ENCODE peak calls at places on chromosome X, in five cellular contexts. K is IMR-90; J is fibroblast of the aortic adventitia; H is lower lobe of right lung; M is CD8-positive, alpha-beta memory T cell. F is an unnamed sample.
A peak's percentile ranks its signal among the peaks of the same experiment; 100 is the strongest.

GRCh38 chrX:68894513-68895338 is 65.9 kb downstream of the EFNB1 start:
- DNase-seq in K (peak; percentile 18), J (peak; percentile 48), H (peak; percentile 67), M (no peak), F (no peak)

GRCh38 chrX:39731390-39731680 is 366.4 kb downstream of the BCOR start:
- DNase-seq in K (no peak), J (no peak), H (no peak), M (no peak), F (no peak)

GRCh38 chrX:11968991-11969390 is 169.3 kb upstream of the FRMPD4 start:
- DNase-seq in K (peak; percentile 30), J (peak; percentile 69), H (no peak), M (no peak), F (no peak)

GRCh38 chrX:136227948-136228584 is 23.1 kb downstream of the MAP7D3 start:
- DNase-seq in K (peak; percentile 48), J (no peak), H (no peak), M (no peak), F (no peak)

GRCh38 chrX:153941331-153942252 is 2.9 kb downstream of the RENBP start:
- DNase-seq in K (no peak), J (no peak), H (no peak), M (no peak), F (no peak)

GRCh38 chrX:39592776-39593175 is 505.0 kb downstream of the BCOR start:
- DNase-seq in K (no peak), J (peak; percentile 22), H (no peak), M (no peak), F (no peak)

GRCh38 chrX:105618393-105619101 is 203.8 kb upstream of the NRK start:
- DNase-seq in K (no peak), J (no peak), H (no peak), M (no peak), F (no peak)

GRCh38 chrX:110143454-110144210 is 140.7 kb downstream of the TMEM164 start:
- DNase-seq in K (no peak), J (peak; percentile 36), H (no peak), M (no peak), F (no peak)

GRCh38 chrX:155768036-155768769 is 112.9 kb upstream of the VAMP7 start:
- DNase-seq in K (peak; percentile 35), J (peak; percentile 20), H (peak; percentile 27), M (no peak), F (no peak)

GRCh38 chrX:119503484-119503861 is 35.2 kb downstream of the SLC25A5 start:
- DNase-seq in K (peak; percentile 81), J (peak; percentile 90), H (peak; percentile 65), M (no peak), F (no peak)

GRCh38 chrX:73448379-73448778 is 1.5 kb downstream of the CDX4 start:
- DNase-seq in K (no peak), J (no peak), H (no peak), M (no peak), F (no peak)

GRCh38 chrX:155434906-155435743 is 23.3 kb downstream of the F8A3 start:
- DNase-seq in K (no peak), J (peak; percentile 10), H (no peak), M (no peak), F (no peak)

GRCh38 chrX:106404512-106404911 is 207.3 kb upstream of the RADX start:
- DNase-seq in K (no peak), J (no peak), H (no peak), M (no peak), F (no peak)

GRCh38 chrX:15617111-15617510 is 16.4 kb upstream of the ACE2 start:
- DNase-seq in K (no peak), J (no peak), H (no peak), M (no peak), F (no peak)

GRCh38 chrX:84876876-84877275 is 126.8 kb upstream of the APOOL start:
- DNase-seq in K (no peak), J (no peak), H (no peak), M (no peak), F (no peak)

GRCh38 chrX:22203186-22203585 is 69.5 kb upstream of the CBLL2 start:
- DNase-seq in K (no peak), J (no peak), H (no peak), M (no peak), F (no peak)

GRCh38 chrX:13646154-13646549 is 6.8 kb upstream of the TCEANC start:
- DNase-seq in K (peak; percentile 65), J (peak; percentile 81), H (peak; percentile 50), M (no peak), F (no peak)

GRCh38 chrX:20066968-20067708 is 49.6 kb downstream of the MAP7D2 start:
- DNase-seq in K (peak; percentile 70), J (peak; percentile 67), H (no peak), M (no peak), F (no peak)

GRCh38 chrX:13851996-13852695 is 35.3 kb upstream of the GPM6B start:
- DNase-seq in K (no peak), J (no peak), H (no peak), M (no peak), F (peak; percentile 21)

GRCh38 chrX:109774706-109775105 is 41.6 kb upstream of the ACSL4 start:
- DNase-seq in K (peak; percentile 77), J (peak; percentile 88), H (no peak), M (no peak), F (peak; percentile 64)

GRCh38 chrX:134237363-134237702 is 351 bp downstream of the CCDC160 start:
- DNase-seq in K (no peak), J (no peak), H (no peak), M (no peak), F (no peak)
- H3K4me3 ChIP-seq in K (peak overlapping the region; percentile 41), J (peak overlapping the region; percentile 39), H (peak overlapping the region; percentile 46), M (no peak overlapping the region), F (no peak overlapping the region)

GRCh38 chrX:107483976-107484726 is 34.7 kb downstream of the FRMPD3 start:
- DNase-seq in K (no peak), J (peak; percentile 39), H (no peak), M (no peak), F (peak; percentile 40)
- H3K4me3 ChIP-seq in K (no peak overlapping the region), J (no peak overlapping the region), H (no peak overlapping the region), M (no peak overlapping the region), F (no peak overlapping the region)

GRCh38 chrX:132022863-132023116 is 312 bp upstream of the STK26 start:
- DNase-seq in K (no peak), J (no peak), H (no peak), M (no peak), F (no peak)
- H3K4me3 ChIP-seq in K (no peak overlapping the region), J (peak overlapping the region; percentile 57), H (peak overlapping the region; percentile 64), M (peak overlapping the region; percentile 83), F (peak overlapping the region; percentile 85)

DNA sequence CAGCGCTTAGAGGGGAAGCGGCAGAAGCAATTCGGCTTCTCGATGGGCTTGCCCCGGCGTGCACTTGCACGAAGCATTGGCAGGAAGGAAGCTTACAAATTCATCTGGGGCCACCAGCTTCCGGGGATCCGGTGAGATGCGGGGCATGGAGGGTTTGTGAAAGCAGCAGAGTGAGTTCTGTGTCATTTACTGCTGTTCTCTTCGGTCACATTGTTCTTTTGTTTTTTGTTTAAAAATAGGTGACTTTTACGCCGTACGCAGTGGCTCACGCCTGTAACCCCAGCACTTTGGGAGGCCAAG is 47.0 kb downstream of the ASMT start:
- DNase-seq in K (no peak), J (no peak), H (no peak), M (no peak), F (no peak)
- H3K4me3 ChIP-seq in K (no peak overlapping the region), J (no peak overlapping the region), H (peak overlapping the region; percentile 39), M (peak overlapping the region; percentile 50), F (peak overlapping the region; percentile 68)

F was measured in GM06990.